ENCODE peak calls at places on chromosomes 2 and 18, in seven cellular contexts. U, R, D, M, I, P and B are unnamed samples.

GRCh38 chr2:224075588-224075987 is 36.5 kb upstream of the SERPINE2 start:
- DNase-seq in U (no peak), R (no peak), D (peak), M (no peak), I (no peak), P (no peak), B (no peak)

GRCh38 chr2:197308635-197309368 is 1.8 kb downstream of the ANKRD44 start:
- DNase-seq in U (no peak), R (no peak), D (no peak), M (no peak), I (no peak), P (no peak), B (no peak)

GRCh38 chr2:43206602-43207001 is 19.8 kb downstream of the ZFP36L2 start:
- DNase-seq in U (no peak), R (no peak), D (no peak), M (no peak), I (no peak), P (no peak), B (no peak)

GRCh38 chr2:133993160-133993559 is 260.7 kb upstream of the MGAT5 start:
- DNase-seq in U (no peak), R (no peak), D (no peak), M (no peak), I (peak), P (no peak), B (no peak)

GRCh38 chr2:15919716-15920444 is 20.5 kb upstream of the MYCN start:
- DNase-seq in U (no peak), R (no peak), D (no peak), M (no peak), I (peak), P (no peak), B (no peak)

GRCh38 chr2:64861338-64862000 is 127.7 kb upstream of the SLC1A4 start:
- DNase-seq in U (no peak), R (no peak), D (no peak), M (no peak), I (no peak), P (no peak), B (no peak)

GRCh38 chr2:240162032-240162431 is 21.6 kb upstream of the OTOS start:
- DNase-seq in U (no peak), R (no peak), D (no peak), M (no peak), I (no peak), P (no peak), B (no peak)

GRCh38 chr18:5895300-5895885 is at the start of gene TMEM200C:
- DNase-seq in U (peak), R (no peak), D (no peak), M (peak), I (peak), P (peak), B (peak)

GRCh38 chr2:195304310-195304709 is 352.7 kb upstream of the SLC39A10 start:
- DNase-seq in U (no peak), R (no peak), D (peak), M (no peak), I (no peak), P (peak), B (no peak)

GRCh38 chr18:26685438-26686173 is 137.3 kb upstream of the KCTD1 start:
- DNase-seq in U (no peak), R (no peak), D (peak), M (no peak), I (peak), P (peak), B (no peak)

GRCh38 chr18:37537868-37538525 is 27.6 kb downstream of the CELF4 start:
- DNase-seq in U (peak), R (no peak), D (peak), M (peak), I (peak), P (peak), B (peak)

GRCh38 chr2:11056614-11057013 is 98.7 kb upstream of the SLC66A3 start:
- DNase-seq in U (no peak), R (no peak), D (no peak), M (no peak), I (peak), P (no peak), B (no peak)

GRCh38 chr2:219536425-219536824 is 7.2 kb downstream of the CHPF start:
- DNase-seq in U (no peak), R (no peak), D (no peak), M (no peak), I (no peak), P (no peak), B (no peak)

GRCh38 chr18:7177131-7177744 is 53.7 kb upstream of the LRRC30 start:
- DNase-seq in U (peak), R (no peak), D (peak), M (peak), I (peak), P (no peak), B (no peak)

GRCh38 chr2:97740590-97741182 is 27.3 kb downstream of the ZAP70 start:
- DNase-seq in U (peak), R (no peak), D (peak), M (peak), I (peak), P (peak), B (peak)

GRCh38 chr2:122100371-122101150 is 345.1 kb downstream of the TSN start:
- DNase-seq in U (no peak), R (no peak), D (no peak), M (no peak), I (no peak), P (no peak), B (no peak)

GRCh38 chr2:157497603-157498314 is 53.9 kb upstream of the CYTIP start:
- DNase-seq in U (peak), R (no peak), D (peak), M (peak), I (peak), P (no peak), B (no peak)

GRCh38 chr18:48896875-48897511 is 53.8 kb downstream of the SMAD7 start:
- DNase-seq in U (peak), R (peak), D (peak), M (peak), I (no peak), P (peak), B (no peak)

GRCh38 chr2:27621524-27621923 is 7.3 kb downstream of the CCDC121 start:
- DNase-seq in U (no peak), R (no peak), D (no peak), M (no peak), I (no peak), P (no peak), B (no peak)

GRCh38 chr2:46645681-46646162 is 166.4 kb downstream of the TMEM247 start:
- DNase-seq in U (no peak), R (no peak), D (no peak), M (no peak), I (no peak), P (peak), B (no peak)

GRCh38 chr2:232353096-232353495 is 25.5 kb upstream of the ALPP start:
- DNase-seq in U (no peak), R (no peak), D (no peak), M (no peak), I (no peak), P (no peak), B (no peak)

GRCh38 chr2:237486819-237487448 is at the start of gene MLPH:
- DNase-seq in U (no peak), R (no peak), D (no peak), M (no peak), I (peak), P (peak), B (no peak)

DNA sequence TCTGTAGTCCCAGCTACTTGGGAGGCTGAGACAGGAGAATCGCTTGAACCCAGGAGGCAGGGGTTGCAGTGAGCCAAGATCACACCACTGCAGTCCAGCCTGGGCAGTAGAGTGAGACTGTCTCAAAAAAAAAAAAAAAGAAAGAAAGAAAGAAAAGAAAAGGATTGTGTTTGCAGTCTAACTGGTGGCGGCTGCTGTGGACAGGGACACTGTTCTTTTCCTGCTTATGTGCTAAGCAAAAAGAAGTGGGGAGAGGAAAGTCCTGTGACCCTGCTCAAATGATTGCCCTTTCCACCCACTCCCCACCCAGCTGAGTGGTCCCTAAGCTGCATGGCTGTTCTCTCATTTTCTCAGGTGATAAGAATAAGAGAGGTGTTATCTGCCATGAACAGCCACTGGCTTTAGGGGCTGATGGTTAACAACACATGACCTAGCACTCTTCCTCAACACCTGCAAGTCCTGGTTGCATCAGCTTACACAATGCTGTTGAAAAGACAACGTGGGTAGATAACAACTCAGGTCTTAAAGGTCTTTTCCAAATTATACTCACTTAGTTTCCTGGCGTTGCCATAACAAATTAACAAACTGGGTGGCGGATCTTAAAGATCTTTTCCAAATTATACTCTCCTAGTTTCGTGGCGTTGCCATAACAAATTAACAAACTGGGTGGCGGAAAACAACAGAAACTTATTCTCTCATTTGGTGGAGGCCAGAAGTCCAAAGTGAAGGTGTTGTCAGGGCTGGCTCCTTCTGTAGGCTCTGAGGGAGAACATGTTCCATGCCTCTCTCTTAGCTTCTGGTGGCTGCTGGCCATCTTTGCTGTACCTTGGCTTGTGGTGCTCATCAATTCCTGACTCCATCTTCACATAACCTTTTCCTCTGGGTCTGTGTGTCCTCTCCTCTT is 90.3 kb upstream of the RTN4 start:
- DNase-seq in U (no peak), R (no peak), D (no peak), M (peak), I (no peak), P (no peak), B (no peak)
- TF ChIP-seq TAF1 in U (no peak), R (no peak), D (no peak), M (peak), I (no peak), P (no peak), B (no peak)

DNA sequence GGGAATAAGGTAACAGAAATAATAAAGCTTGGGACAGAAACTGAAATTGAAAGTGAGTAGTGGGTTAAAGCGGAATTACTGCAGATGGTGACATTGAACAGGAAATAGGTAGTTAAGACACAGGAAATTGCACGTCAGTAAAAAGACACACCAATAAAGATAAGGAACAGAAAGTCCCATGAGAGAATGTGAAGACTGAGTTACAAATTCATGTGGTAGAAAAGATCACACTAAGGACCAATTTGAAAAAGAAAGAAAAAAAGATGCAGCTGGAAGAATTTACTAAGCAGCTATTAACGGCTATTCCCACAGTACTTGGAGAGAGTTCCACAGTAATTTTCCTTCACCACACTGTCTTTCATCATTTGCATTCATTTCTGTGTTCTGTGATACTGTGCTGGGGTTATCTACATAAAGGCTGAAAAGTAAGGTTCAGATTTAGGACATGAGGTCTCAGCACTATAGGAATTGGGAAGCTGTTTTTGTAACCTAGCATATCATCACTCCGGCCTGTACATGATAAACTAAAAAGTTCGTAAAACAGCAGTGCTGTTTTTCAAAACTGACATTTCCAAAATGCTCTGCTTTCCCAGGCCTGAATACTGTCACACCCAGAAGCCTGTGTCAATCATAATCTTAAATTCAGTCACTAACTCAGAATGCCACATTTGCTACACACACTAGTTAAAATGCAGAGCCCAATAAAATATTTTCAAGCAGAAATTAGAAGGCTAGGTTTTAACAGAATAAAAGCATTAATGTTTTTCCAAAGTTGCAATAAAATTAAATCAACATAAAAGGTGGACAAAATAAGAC is 42.9 kb downstream of the SRBD1 start:
- DNase-seq in U (peak), R (peak), D (no peak), M (no peak), I (no peak), P (no peak), B (peak)
- TF ChIP-seq POLR2AphosphoS5 in U (no peak), R (no peak), D (no peak), M (no peak), I (no peak), P (no peak), B (no peak)

GRCh38 chr2:226837334-226837733 is 1.5 kb downstream of the RHBDD1 start:
- DNase-seq in U (no peak), R (no peak), D (no peak), M (no peak), I (no peak), P (no peak), B (no peak)

GRCh38 chr2:226839960-226840359 is 4.1 kb downstream of the RHBDD1 start:
- DNase-seq in U (no peak), R (no peak), D (no peak), M (no peak), I (no peak), P (no peak), B (no peak)

GRCh38 chr2:226837787-226838603 is 2.1 kb downstream of the RHBDD1 start:
- DNase-seq in U (no peak), R (no peak), D (no peak), M (peak), I (peak), P (no peak), B (no peak)

GRCh38 chr2:226836548-226836885 is 663 bp downstream of the RHBDD1 start:
- DNase-seq in U (no peak), R (no peak), D (no peak), M (no peak), I (peak), P (no peak), B (no peak)

GRCh38 chr2:226838758-226839555 is 3.1 kb downstream of the RHBDD1 start:
- DNase-seq in U (no peak), R (no peak), D (peak), M (no peak), I (no peak), P (no peak), B (no peak)
- TF ChIP-seq TAF1 in U (no peak), R (no peak), D (no peak), M (no peak), I (no peak), P (no peak), B (no peak)

DNA sequence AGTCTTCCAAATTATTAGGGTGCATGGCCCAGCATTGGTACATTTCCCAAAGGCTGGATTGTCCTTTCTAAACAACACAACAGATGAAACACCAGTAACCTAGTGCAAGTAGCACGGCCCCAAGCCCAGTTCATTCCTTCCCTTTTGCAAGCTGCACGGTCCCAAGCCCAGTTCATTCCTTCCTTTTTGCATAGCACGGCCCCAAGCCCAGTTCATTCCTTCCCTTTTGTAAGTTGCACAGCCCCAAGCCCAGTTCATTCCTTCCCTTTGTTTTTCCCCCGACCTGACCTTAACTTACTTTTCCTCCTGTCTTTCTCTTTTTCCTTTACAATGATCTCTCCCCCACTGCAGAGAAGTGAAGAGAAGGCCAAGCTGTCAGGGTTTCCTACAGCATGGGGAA is 60.9 kb downstream of the C18orf63 start:
- DNase-seq in U (no peak), R (no peak), D (no peak), M (no peak), I (no peak), P (no peak), B (no peak)
- TF ChIP-seq POLR2AphosphoS5 in U (no peak), R (no peak), D (no peak), M (no peak), I (no peak), P (no peak), B (no peak)

GRCh38 chr2:190679391-190679790 is 30.5 kb downstream of the NAB1 start:
- DNase-seq in U (no peak), R (no peak), D (no peak), M (no peak), I (no peak), P (no peak), B (no peak)

GRCh38 chr2:190678444-190679162 is 29.7 kb downstream of the NAB1 start:
- DNase-seq in U (no peak), R (peak), D (no peak), M (no peak), I (no peak), P (no peak), B (no peak)

GRCh38 chr2:190677255-190677654 is 28.4 kb downstream of the NAB1 start:
- DNase-seq in U (no peak), R (no peak), D (no peak), M (no peak), I (no peak), P (no peak), B (no peak)

GRCh38 chr2:190682168-190682567 is 33.3 kb downstream of the NAB1 start:
- DNase-seq in U (no peak), R (no peak), D (no peak), M (no peak), I (no peak), P (no peak), B (no peak)

DNA sequence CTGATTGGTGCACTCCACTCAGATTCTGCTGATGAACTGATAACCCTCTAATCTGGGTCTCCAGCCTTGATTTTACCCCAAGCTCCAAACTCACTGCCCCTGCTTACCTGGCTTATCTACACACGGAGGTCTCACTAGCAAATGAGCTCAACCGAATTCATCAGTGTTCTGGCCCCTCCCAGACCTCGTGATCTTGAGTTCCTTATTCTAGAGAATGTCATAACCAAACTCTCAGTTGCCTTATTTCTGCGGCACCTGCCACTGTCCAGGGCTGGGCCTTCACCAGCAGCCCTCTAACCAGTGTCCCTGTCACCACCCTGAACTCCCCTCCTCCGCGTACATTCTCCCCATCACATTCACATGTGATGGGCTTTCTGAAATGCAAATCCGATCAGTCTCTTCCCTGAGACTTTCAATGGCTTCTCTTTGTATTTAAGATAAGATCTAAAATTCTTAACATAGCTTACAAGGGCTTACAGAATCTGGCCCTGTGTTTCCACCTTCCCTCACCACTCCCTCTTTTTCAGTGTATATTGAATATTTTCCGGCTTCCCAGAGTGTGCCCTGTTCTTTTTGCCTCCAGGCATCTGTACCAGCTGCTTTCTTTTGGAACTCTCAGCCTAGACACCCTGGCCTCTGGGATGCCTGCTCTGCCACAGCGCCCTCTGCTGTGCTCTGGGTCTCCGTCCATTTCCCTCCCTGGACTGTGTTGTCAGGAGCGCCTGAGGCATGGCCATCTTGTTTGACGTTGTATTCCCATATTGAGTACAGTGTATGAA is 31.1 kb downstream of the NAB1 start:
- DNase-seq in U (no peak), R (peak), D (peak), M (peak), I (peak), P (peak), B (no peak)
- TF ChIP-seq TAF1 in U (peak), R (peak), D (no peak), M (no peak), I (no peak), P (no peak), B (peak)